ENCODE peak calls at places on chromosomes 1 and 21, in ten cellular contexts. U is uterus; T is left ventricle myocardium inferior; W is CD4-positive, CD25-positive, alpha-beta regulatory T cell; S is lower lobe of right lung; H is left lung; Z is breast epithelium; F is heart left ventricle; X is effector memory CD4-positive, alpha-beta T cell; E is pancreas. Y is an unnamed sample.

GRCh38 chr1:21182181-21182711 is 5.5 kb upstream of the EIF4G3 start:
- DNase-seq in U (no peak), T (no peak), W (no peak), S (no peak), H (no peak), Z (no peak), F (no peak), X (no peak), E (no peak), Y (no peak)

GRCh38 chr21:17732306-17732705 is 86.8 kb downstream of the C21orf91 start:
- DNase-seq in U (no peak), T (no peak), W (no peak), S (no peak), H (no peak), Z (no peak), F (no peak), X (no peak), E (no peak), Y (no peak)

GRCh38 chr1:185960377-185961151 is 226.4 kb downstream of the HMCN1 start:
- DNase-seq in U (peak; percentile 17), T (peak; percentile 73), W (no peak), S (no peak), H (no peak), Z (no peak), F (peak; percentile 36), X (no peak), E (peak; percentile 15), Y (no peak)

GRCh38 chr1:34776911-34777310 is 4.1 kb upstream of the GJB3 start:
- DNase-seq in U (no peak), T (no peak), W (no peak), S (no peak), H (peak; percentile 44), Z (no peak), F (no peak), X (no peak), E (no peak), Y (no peak)

GRCh38 chr1:167661527-167662436 is 31.8 kb downstream of the RCSD1 start:
- DNase-seq in U (no peak), T (no peak), W (no peak), S (no peak), H (no peak), Z (no peak), F (no peak), X (no peak), E (no peak), Y (no peak)

GRCh38 chr1:40732756-40733301 is 41.3 kb downstream of the NFYC start:
- DNase-seq in U (no peak), T (no peak), W (no peak), S (no peak), H (no peak), Z (no peak), F (no peak), X (no peak), E (no peak), Y (no peak)

GRCh38 chr1:222777463-222777862 is 37.4 kb upstream of the DISP1 start:
- DNase-seq in U (no peak), T (no peak), W (no peak), S (no peak), H (no peak), Z (no peak), F (no peak), X (no peak), E (no peak), Y (no peak)

GRCh38 chr1:239982762-239983161 is 108.9 kb upstream of the FMN2 start:
- DNase-seq in U (no peak), T (no peak), W (no peak), S (no peak), H (no peak), Z (no peak), F (no peak), X (no peak), E (no peak), Y (no peak)

GRCh38 chr1:161502181-161502580 is 3.1 kb upstream of the FCGR2A start:
- DNase-seq in U (no peak), T (no peak), W (no peak), S (no peak), H (no peak), Z (no peak), F (no peak), X (no peak), E (no peak), Y (no peak)

GRCh38 chr1:37442644-37443043 is 31.7 kb upstream of the ZC3H12A start:
- DNase-seq in U (no peak), T (no peak), W (no peak), S (no peak), H (no peak), Z (no peak), F (no peak), X (no peak), E (no peak), Y (no peak)
- H3K27me3 ChIP-seq in U (no peaks in the 10 kb centered on the region), T (peaks cover 89% of the 10 kb centered on the region), W (no peaks in the 10 kb centered on the region), S (peaks cover 16% of the 10 kb centered on the region), H (peaks cover 27% of the 10 kb centered on the region), Z (peaks cover 2% of the 10 kb centered on the region), F (peaks cover 6% of the 10 kb centered on the region), X (no peaks in the 10 kb centered on the region), E (no peaks in the 10 kb centered on the region), Y (no peaks in the 10 kb centered on the region)

GRCh38 chr1:150024156-150024555 is 13.6 kb upstream of the OTUD7B start:
- DNase-seq in U (no peak), T (no peak), W (no peak), S (no peak), H (no peak), Z (no peak), F (no peak), X (no peak), E (no peak), Y (no peak)
- H3K9me3 ChIP-seq in U (no peaks in the 10 kb centered on the region), T (no peaks in the 10 kb centered on the region), W (no peaks in the 10 kb centered on the region), S (no peaks in the 10 kb centered on the region), H (no peaks in the 10 kb centered on the region), Z (no peaks in the 10 kb centered on the region), F (no peaks in the 10 kb centered on the region), X (no peaks in the 10 kb centered on the region), E (no peaks in the 10 kb centered on the region), Y (no peaks in the 10 kb centered on the region)

GRCh38 chr1:92755541-92756351 is 29.2 kb downstream of the EVI5 start:
- DNase-seq in U (peak; percentile 21), T (peak; percentile 80), W (no peak), S (no peak), H (peak; percentile 76), Z (no peak), F (peak; percentile 89), X (no peak), E (no peak), Y (no peak)
- H3K27ac ChIP-seq in U (no peak overlapping the region), T (peak overlapping the region; percentile 84), W (no peak overlapping the region), S (peak overlapping the region; percentile 64), H (peak overlapping the region; percentile 3), Z (no peak overlapping the region), F (peak overlapping the region; percentile 73), X (no peak overlapping the region), E (no peak overlapping the region), Y (no peak overlapping the region)

DNA sequence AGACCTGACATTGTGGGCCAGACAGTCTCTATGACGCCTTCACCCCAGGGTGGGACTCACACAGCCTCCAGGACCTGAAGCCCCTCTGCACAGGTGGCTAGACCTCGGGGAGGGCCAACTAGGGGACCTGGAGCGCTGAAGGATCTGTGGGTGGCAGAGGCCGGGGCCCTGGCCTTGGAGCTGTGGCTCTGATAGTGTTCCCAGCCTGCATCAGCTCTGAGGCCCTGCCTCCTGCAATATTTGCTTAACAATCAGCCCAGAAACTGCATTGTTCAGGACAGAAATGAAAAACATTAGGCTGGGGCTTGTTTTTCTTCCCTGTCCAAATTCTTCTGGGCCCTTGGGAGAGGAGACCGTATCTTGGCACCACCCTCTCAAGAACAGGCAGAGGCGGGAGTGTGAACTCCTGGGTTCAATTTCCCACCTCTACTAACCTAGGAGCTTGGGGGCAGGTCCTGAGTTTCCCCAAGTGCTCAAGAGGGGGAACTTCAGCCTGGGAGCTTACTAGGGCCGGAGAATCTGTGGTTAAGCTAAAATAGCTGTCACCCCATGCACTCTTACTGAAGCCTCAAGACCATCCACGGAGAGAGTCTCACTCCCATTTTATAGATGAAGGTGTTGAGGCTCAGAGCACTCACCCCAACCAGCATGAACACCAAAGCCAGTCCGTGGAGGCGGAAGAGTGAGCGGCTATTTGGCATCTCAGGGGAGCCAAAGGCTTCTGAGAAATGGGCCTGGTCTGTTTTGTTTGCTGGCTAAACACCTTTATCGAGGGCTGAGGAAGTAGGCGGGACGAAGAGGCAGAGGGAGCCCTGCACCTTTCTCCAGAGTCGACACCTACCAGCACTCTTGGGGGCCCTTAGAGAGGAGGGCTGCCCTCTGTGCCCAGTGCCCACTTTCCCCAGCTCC is 18.8 kb upstream of the CASZ1 start:
- DNase-seq in U (no peak), T (no peak), W (no peak), S (no peak), H (no peak), Z (no peak), F (no peak), X (no peak), E (peak; percentile 66), Y (no peak)
- H3K27me3 ChIP-seq in U (no peaks in the 10 kb centered on the region), T (peaks cover 13% of the 10 kb centered on the region), W (no peaks in the 10 kb centered on the region), S (no peaks in the 10 kb centered on the region), H (peaks cover 4% of the 10 kb centered on the region), Z (no peaks in the 10 kb centered on the region), F (no peaks in the 10 kb centered on the region), X (no peaks in the 10 kb centered on the region), E (no peaks in the 10 kb centered on the region), Y (no peaks in the 10 kb centered on the region)

DNA sequence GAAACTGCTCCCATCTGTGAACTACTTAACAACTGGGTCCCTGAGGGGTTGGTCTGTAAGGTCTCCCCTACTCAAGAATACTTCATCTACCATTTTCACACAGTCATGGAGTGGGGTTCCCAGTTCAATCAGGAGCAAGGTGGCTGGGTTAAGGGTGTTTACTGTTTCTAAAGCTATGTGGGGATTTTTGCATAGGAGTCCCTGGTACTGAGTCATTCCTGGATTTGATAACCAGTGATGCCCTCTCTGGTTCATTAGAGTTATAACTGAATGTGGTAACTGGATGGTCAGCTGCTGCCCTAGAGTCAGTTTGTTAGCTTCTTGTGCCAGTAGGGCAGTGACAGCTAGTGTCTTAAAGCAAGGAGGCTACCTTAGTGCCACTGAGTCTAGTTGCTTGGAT is 29.4 kb upstream of the KCNJ15 start:
- DNase-seq in U (no peak), T (no peak), W (no peak), S (no peak), H (no peak), Z (no peak), F (no peak), X (no peak), E (no peak), Y (no peak)
- H3K9me3 ChIP-seq in U (peaks cover 25% of the 10 kb centered on the region), T (peaks cover 94% of the 10 kb centered on the region), W (peaks cover 79% of the 10 kb centered on the region), S (peaks cover 60% of the 10 kb centered on the region), H (peaks cover 82% of the 10 kb centered on the region), Z (peaks cover 40% of the 10 kb centered on the region), F (no peaks in the 10 kb centered on the region), X (peaks cover 34% of the 10 kb centered on the region), E (peaks cover 4% of the 10 kb centered on the region), Y (peaks cover 12% of the 10 kb centered on the region)

GRCh38 chr1:87106158-87106557 is 191.7 kb downstream of the HS2ST1 start:
- DNase-seq in U (no peak), T (no peak), W (no peak), S (no peak), H (no peak), Z (no peak), F (no peak), X (no peak), E (no peak), Y (no peak)
- H3K27ac ChIP-seq in U (no peak overlapping the region), T (no peak overlapping the region), W (no peak overlapping the region), S (no peak overlapping the region), H (no peak overlapping the region), Z (no peak overlapping the region), F (no peak overlapping the region), X (no peak overlapping the region), E (no peak overlapping the region), Y (no peak overlapping the region)

Y was measured in CD8-positive, alpha-beta T cell.